ENCODE peak calls at places on chromosome 18, in six cellular contexts. One of them, this sample, is unnamed.

GRCh38 chr18:50282521-50283335 is 1.4 kb upstream of the MBD1 start:
- DNase-seq in HEK293T: no peak
- DNase-seq in HepG2: no peak
- DNase-seq in K562: no peak
- DNase-seq in GM12878: no peak
- DNase-seq in A549: no peak
- DNase-seq in this sample: no peak

GRCh38 chr18:50117876-50118275 is 77.1 kb downstream of the MYO5B start:
- DNase-seq in A549: no peak
- DNase-seq in HepG2: no peak
- DNase-seq in K562: no peak
- DNase-seq in GM12878: no peak
- DNase-seq in HEK293T: no peak
- DNase-seq in this sample: no peak

GRCh38 chr18:3810271-3810670 is 360.3 kb downstream of the TGIF1 start:
- DNase-seq in K562: no peak
- DNase-seq in HEK293T: no peak
- DNase-seq in A549: no peak
- DNase-seq in HepG2: no peak
- DNase-seq in GM12878: no peak
- DNase-seq in this sample: no peak

GRCh38 chr18:7856099-7856498 is 289.0 kb downstream of the PTPRM start:
- DNase-seq in HEK293T: no peak
- DNase-seq in HepG2: no peak
- DNase-seq in A549: no peak
- DNase-seq in K562: no peak
- DNase-seq in GM12878: no peak
- DNase-seq in this sample: peak

GRCh38 chr18:25360301-25360899 is 8.4 kb upstream of the ZNF521 start:
- DNase-seq in HEK293T: no peak
- DNase-seq in GM12878: no peak
- DNase-seq in K562: no peak
- DNase-seq in HepG2: no peak
- DNase-seq in A549: no peak
- DNase-seq in this sample: no peak

GRCh38 chr18:28961669-28962228 is 784.8 kb upstream of the CDH2 start:
- DNase-seq in K562: peak
- DNase-seq in HepG2: peak
- DNase-seq in A549: peak
- DNase-seq in GM12878: no peak
- DNase-seq in HEK293T: peak
- DNase-seq in this sample: peak

GRCh38 chr18:9743200-9744016 is 35.3 kb downstream of the RAB31 start:
- DNase-seq in HEK293T: peak
- DNase-seq in K562: peak
- DNase-seq in A549: peak
- DNase-seq in HepG2: peak
- DNase-seq in GM12878: no peak
- DNase-seq in this sample: peak

GRCh38 chr18:31040982-31041345 is 1.6 kb downstream of the DSC3 start:
- DNase-seq in K562: no peak
- DNase-seq in HepG2: no peak
- DNase-seq in A549: no peak
- DNase-seq in GM12878: no peak
- DNase-seq in HEK293T: peak
- DNase-seq in this sample: no peak

GRCh38 chr18:9562584-9562983 is 51.8 kb downstream of the PPP4R1 start:
- DNase-seq in K562: no peak
- DNase-seq in GM12878: no peak
- DNase-seq in HEK293T: no peak
- DNase-seq in A549: no peak
- DNase-seq in HepG2: no peak
- DNase-seq in this sample: peak

GRCh38 chr18:58364867-58365533 is 263.9 kb downstream of the ALPK2 start:
- DNase-seq in GM12878: no peak
- DNase-seq in HEK293T: no peak
- DNase-seq in A549: no peak
- DNase-seq in K562: no peak
- DNase-seq in HepG2: no peak
- DNase-seq in this sample: peak

GRCh38 chr18:9106800-9107574 is 4.5 kb downstream of the NDUFV2 start:
- DNase-seq in HEK293T: no peak
- DNase-seq in K562: no peak
- DNase-seq in HepG2: no peak
- DNase-seq in GM12878: no peak
- DNase-seq in A549: no peak
- DNase-seq in this sample: no peak

GRCh38 chr18:23716516-23716915 is 27.3 kb downstream of the LAMA3 start:
- DNase-seq in A549: no peak
- DNase-seq in K562: peak
- DNase-seq in HEK293T: no peak
- DNase-seq in GM12878: no peak
- DNase-seq in HepG2: no peak
- DNase-seq in this sample: peak

GRCh38 chr18:36376361-36376760 is 78.8 kb downstream of the FHOD3 start:
- DNase-seq in GM12878: no peak
- DNase-seq in A549: no peak
- DNase-seq in HEK293T: no peak
- DNase-seq in HepG2: no peak
- DNase-seq in K562: no peak
- DNase-seq in this sample: peak

GRCh38 chr18:33928226-33928625 is 296.5 kb downstream of the NOL4 start:
- DNase-seq in HEK293T: no peak
- DNase-seq in HepG2: no peak
- DNase-seq in A549: no peak
- DNase-seq in K562: no peak
- DNase-seq in GM12878: no peak
- DNase-seq in this sample: peak

GRCh38 chr18:55088000-55088401 is 128.7 kb upstream of the CCDC68 start:
- DNase-seq in HepG2: no peak
- DNase-seq in A549: no peak
- DNase-seq in HEK293T: no peak
- DNase-seq in GM12878: no peak
- DNase-seq in K562: no peak
- DNase-seq in this sample: no peak

GRCh38 chr18:8177330-8178016 is 431.8 kb upstream of the RAB12 start:
- DNase-seq in HepG2: peak
- DNase-seq in HEK293T: peak
- DNase-seq in GM12878: no peak
- DNase-seq in K562: no peak
- DNase-seq in A549: no peak
- DNase-seq in this sample: peak

GRCh38 chr18:26540041-26540628 is 8.2 kb downstream of the KCTD1 start:
- DNase-seq in HEK293T: no peak
- DNase-seq in K562: no peak
- DNase-seq in GM12878: no peak
- DNase-seq in A549: no peak
- DNase-seq in HepG2: no peak
- DNase-seq in this sample: no peak

GRCh38 chr18:35158728-35159443 is 81.9 kb upstream of the ZNF397 start:
- DNase-seq in HEK293T: no peak
- DNase-seq in A549: no peak
- DNase-seq in K562: no peak
- DNase-seq in HepG2: no peak
- DNase-seq in GM12878: no peak
- DNase-seq in this sample: no peak

GRCh38 chr18:49563130-49563540 is 1.3 kb downstream of the LIPG start:
- DNase-seq in K562: no peak
- DNase-seq in HepG2: no peak
- DNase-seq in A549: no peak
- DNase-seq in GM12878: no peak
- DNase-seq in HEK293T: no peak
- DNase-seq in this sample: no peak

GRCh38 chr18:48228301-48228715 is 180.9 kb downstream of the ZBTB7C start:
- DNase-seq in K562: no peak
- DNase-seq in HEK293T: no peak
- DNase-seq in A549: no peak
- DNase-seq in HepG2: no peak
- DNase-seq in GM12878: no peak
- DNase-seq in this sample: no peak

GRCh38 chr18:11749305-11749704 is 60.2 kb downstream of the GNAL start:
- DNase-seq in K562: no peak
- DNase-seq in HEK293T: no peak
- DNase-seq in HepG2: no peak
- DNase-seq in GM12878: no peak
- DNase-seq in A549: no peak
- DNase-seq in this sample: no peak

GRCh38 chr18:11750581-11751304 is 61.7 kb downstream of the GNAL start:
- DNase-seq in HepG2: no peak
- DNase-seq in HEK293T: no peak
- DNase-seq in A549: no peak
- DNase-seq in GM12878: no peak
- DNase-seq in K562: no peak
- DNase-seq in this sample: no peak

GRCh38 chr18:11750171-11750570 is 61.1 kb downstream of the GNAL start:
- DNase-seq in HepG2: no peak
- DNase-seq in K562: no peak
- DNase-seq in A549: no peak
- DNase-seq in GM12878: no peak
- DNase-seq in HEK293T: no peak
- DNase-seq in this sample: no peak

GRCh38 chr18:11751305-11752115 is 62.4 kb downstream of the GNAL start:
- DNase-seq in GM12878: no peak
- DNase-seq in HepG2: no peak
- DNase-seq in HEK293T: no peak
- DNase-seq in A549: no peak
- DNase-seq in K562: no peak
- DNase-seq in this sample: no peak

GRCh38 chr18:11752116-11752911 is 63.2 kb downstream of the GNAL start:
- DNase-seq in A549: peak
- DNase-seq in GM12878: no peak
- DNase-seq in K562: peak
- DNase-seq in HepG2: no peak
- DNase-seq in HEK293T: no peak
- DNase-seq in this sample: peak
- TF ChIP-seq BHLHE40 in A549: no peak
- TF ChIP-seq BHLHE40 in GM12878: no peak
- TF ChIP-seq BHLHE40 in K562: no peak
- TF ChIP-seq BHLHE40 in HepG2: no peak
- TF ChIP-seq BHLHE40 in HEK293T: no peak
- TF ChIP-seq BHLHE40 in this sample: no peak

DNA sequence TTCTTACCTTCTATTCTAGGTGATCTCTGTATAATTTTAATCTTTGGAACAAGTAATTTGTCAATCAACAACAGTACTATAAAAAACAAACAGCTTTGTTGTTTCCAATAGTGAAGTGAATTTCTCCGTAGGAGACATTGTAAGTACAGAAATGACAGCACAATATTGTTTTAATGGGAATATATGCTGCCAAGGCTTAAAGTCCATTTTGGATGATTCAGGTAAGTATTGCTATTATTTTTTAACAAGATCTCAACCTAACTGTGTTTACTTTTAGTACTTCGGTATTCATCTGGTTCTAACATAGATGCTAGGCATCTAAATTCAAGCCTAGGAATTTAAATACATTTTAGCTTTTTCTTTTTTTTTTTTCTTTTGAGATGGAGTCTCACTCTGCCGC is 105.8 kb downstream of the MEP1B start:
- DNase-seq in GM12878: no peak
- DNase-seq in A549: no peak
- DNase-seq in K562: no peak
- DNase-seq in HepG2: no peak
- DNase-seq in HEK293T: no peak
- DNase-seq in this sample: no peak
- TF ChIP-seq BHLHE40 in GM12878: no peak
- TF ChIP-seq BHLHE40 in A549: no peak
- TF ChIP-seq BHLHE40 in K562: no peak
- TF ChIP-seq BHLHE40 in HepG2: no peak
- TF ChIP-seq BHLHE40 in HEK293T: no peak
- TF ChIP-seq BHLHE40 in this sample: no peak

DNA sequence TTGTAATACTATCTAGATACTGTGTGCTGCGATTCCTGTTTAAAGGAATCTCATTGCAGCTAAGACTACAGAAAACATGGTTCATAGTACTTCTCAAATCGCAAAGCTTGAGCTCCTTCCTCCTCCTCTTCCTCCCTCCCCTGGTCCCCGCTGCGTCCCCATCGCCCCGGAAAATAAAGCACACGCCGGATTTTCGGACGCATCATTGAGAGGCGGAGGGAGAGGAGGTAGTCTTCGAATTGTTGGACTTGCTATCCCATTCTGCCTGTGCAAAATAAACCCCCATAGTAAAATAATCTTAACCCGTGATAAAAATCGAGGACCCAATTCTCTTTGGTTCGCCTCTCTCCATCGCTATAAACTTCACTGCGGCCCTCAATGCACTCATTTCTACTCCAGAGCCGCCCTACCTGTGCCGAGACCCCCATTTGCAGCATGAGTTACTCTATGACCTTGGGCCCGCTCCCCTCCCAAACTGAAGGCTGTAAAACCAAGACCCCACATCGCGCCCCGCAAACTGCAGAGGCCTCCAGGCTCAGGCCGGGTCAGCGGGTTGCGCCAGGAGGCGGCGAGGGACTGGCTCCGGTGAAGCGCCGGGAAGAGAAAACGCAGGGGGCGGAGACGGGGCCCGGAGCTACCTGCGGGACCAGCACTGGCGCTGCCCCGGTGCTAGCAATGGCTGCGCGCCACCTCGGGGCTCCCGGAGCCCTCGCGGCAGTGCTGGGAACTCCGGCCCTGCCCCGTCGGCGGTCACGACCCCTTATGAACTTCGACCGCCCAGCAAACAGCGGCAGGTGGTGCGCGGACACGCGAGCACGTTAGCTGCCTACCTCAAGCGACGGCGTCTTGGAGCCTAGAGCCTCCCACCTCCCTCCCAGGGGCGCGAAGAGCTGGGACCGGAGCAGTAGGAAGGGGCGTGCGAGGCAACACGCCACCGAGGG is 649 bp downstream of the ESCO1 start:
- DNase-seq in A549: peak
- DNase-seq in GM12878: no peak
- DNase-seq in K562: peak
- DNase-seq in HEK293T: peak
- DNase-seq in HepG2: peak
- DNase-seq in this sample: peak
- TF ChIP-seq BHLHE40 in A549: no peak
- TF ChIP-seq BHLHE40 in GM12878: no peak
- TF ChIP-seq BHLHE40 in K562: no peak
- TF ChIP-seq BHLHE40 in HEK293T: no peak
- TF ChIP-seq BHLHE40 in HepG2: no peak
- TF ChIP-seq BHLHE40 in this sample: no peak

GRCh38 chr18:44181951-44182350 is 498.7 kb upstream of the SETBP1 start:
- DNase-seq in HEK293T: no peak
- DNase-seq in GM12878: no peak
- DNase-seq in K562: no peak
- DNase-seq in A549: no peak
- DNase-seq in HepG2: no peak
- DNase-seq in this sample: no peak
- TF ChIP-seq BHLHE40 in HEK293T: no peak
- TF ChIP-seq BHLHE40 in GM12878: no peak
- TF ChIP-seq BHLHE40 in K562: no peak
- TF ChIP-seq BHLHE40 in A549: no peak
- TF ChIP-seq BHLHE40 in HepG2: no peak
- TF ChIP-seq BHLHE40 in this sample: no peak

This sample was measured in IMR-90.